ENCODE peak calls at places on chromosomes 7 and 10, in nine cellular contexts. One of them, this sample, is unnamed.

GRCh38 chr10:17454801-17455520 is 566 bp upstream of the ST8SIA6 start:
- DNase-seq in GM23248: no peak
- DNase-seq in hepatocyte: no peak
- DNase-seq in HCT116: peak
- DNase-seq in neural progenitor cell: no peak
- DNase-seq in SK-N-SH: peak
- DNase-seq in OCI-LY7: no peak
- DNase-seq in GM23338: no peak
- DNase-seq in MM.1S: no peak
- DNase-seq in this sample: no peak

GRCh38 chr10:60809157-60809556 is 30.9 kb downstream of the CDK1 start:
- DNase-seq in SK-N-SH: no peak
- DNase-seq in OCI-LY7: no peak
- DNase-seq in HCT116: no peak
- DNase-seq in hepatocyte: peak
- DNase-seq in neural progenitor cell: no peak
- DNase-seq in MM.1S: no peak
- DNase-seq in GM23248: peak
- DNase-seq in GM23338: no peak
- DNase-seq in this sample: peak

GRCh38 chr7:32416846-32417245 is 73.3 kb downstream of the LSM5 start:
- DNase-seq in GM23248: no peak
- DNase-seq in neural progenitor cell: no peak
- DNase-seq in GM23338: no peak
- DNase-seq in SK-N-SH: no peak
- DNase-seq in MM.1S: no peak
- DNase-seq in HCT116: no peak
- DNase-seq in OCI-LY7: no peak
- DNase-seq in hepatocyte: no peak
- DNase-seq in this sample: no peak

GRCh38 chr10:125605167-125605566 is 77.8 kb downstream of the TEX36 start:
- DNase-seq in GM23248: peak
- DNase-seq in neural progenitor cell: no peak
- DNase-seq in GM23338: no peak
- DNase-seq in SK-N-SH: no peak
- DNase-seq in OCI-LY7: no peak
- DNase-seq in MM.1S: no peak
- DNase-seq in HCT116: no peak
- DNase-seq in hepatocyte: peak
- DNase-seq in this sample: no peak

GRCh38 chr7:136942396-136942795 is 73.9 kb downstream of the CHRM2 start:
- DNase-seq in GM23338: no peak
- DNase-seq in SK-N-SH: no peak
- DNase-seq in HCT116: no peak
- DNase-seq in neural progenitor cell: no peak
- DNase-seq in MM.1S: no peak
- DNase-seq in OCI-LY7: no peak
- DNase-seq in hepatocyte: peak
- DNase-seq in GM23248: no peak
- DNase-seq in this sample: no peak

GRCh38 chr7:54629771-54630170 is 87.6 kb downstream of the VSTM2A start:
- DNase-seq in SK-N-SH: no peak
- DNase-seq in hepatocyte: no peak
- DNase-seq in GM23338: peak
- DNase-seq in HCT116: no peak
- DNase-seq in OCI-LY7: no peak
- DNase-seq in GM23248: no peak
- DNase-seq in neural progenitor cell: no peak
- DNase-seq in MM.1S: no peak
- DNase-seq in this sample: no peak

GRCh38 chr7:110397927-110398660 is 692.8 kb upstream of the LRRN3 start:
- DNase-seq in GM23338: peak
- DNase-seq in neural progenitor cell: no peak
- DNase-seq in GM23248: no peak
- DNase-seq in MM.1S: no peak
- DNase-seq in hepatocyte: no peak
- DNase-seq in SK-N-SH: no peak
- DNase-seq in HCT116: no peak
- DNase-seq in OCI-LY7: no peak
- DNase-seq in this sample: no peak

GRCh38 chr10:18142151-18142550 is 1.9 kb downstream of the CACNB2 start:
- DNase-seq in HCT116: no peak
- DNase-seq in neural progenitor cell: no peak
- DNase-seq in GM23248: no peak
- DNase-seq in GM23338: no peak
- DNase-seq in SK-N-SH: no peak
- DNase-seq in OCI-LY7: no peak
- DNase-seq in hepatocyte: no peak
- DNase-seq in MM.1S: no peak
- DNase-seq in this sample: no peak

GRCh38 chr10:31081937-31082635 is 50.4 kb upstream of the ZNF438 start:
- DNase-seq in MM.1S: no peak
- DNase-seq in HCT116: no peak
- DNase-seq in SK-N-SH: no peak
- DNase-seq in neural progenitor cell: peak
- DNase-seq in GM23248: no peak
- DNase-seq in GM23338: no peak
- DNase-seq in OCI-LY7: no peak
- DNase-seq in hepatocyte: no peak
- DNase-seq in this sample: no peak

GRCh38 chr10:31087855-31088254 is 56.2 kb upstream of the ZNF438 start:
- DNase-seq in neural progenitor cell: peak
- DNase-seq in MM.1S: no peak
- DNase-seq in SK-N-SH: no peak
- DNase-seq in hepatocyte: no peak
- DNase-seq in HCT116: no peak
- DNase-seq in GM23338: no peak
- DNase-seq in OCI-LY7: no peak
- DNase-seq in GM23248: no peak
- DNase-seq in this sample: no peak

GRCh38 chr10:31083765-31084184 is 52.1 kb upstream of the ZNF438 start:
- DNase-seq in HCT116: peak
- DNase-seq in SK-N-SH: peak
- DNase-seq in MM.1S: peak
- DNase-seq in neural progenitor cell: peak
- DNase-seq in GM23338: peak
- DNase-seq in hepatocyte: peak
- DNase-seq in GM23248: peak
- DNase-seq in OCI-LY7: peak
- DNase-seq in this sample: peak
- H2AFZ ChIP-seq in HCT116: peak
- H2AFZ ChIP-seq in SK-N-SH: peak
- H2AFZ ChIP-seq in MM.1S: peak
- H2AFZ ChIP-seq in neural progenitor cell: peak
- H2AFZ ChIP-seq in GM23338: no peak
- H2AFZ ChIP-seq in hepatocyte: no peak
- H2AFZ ChIP-seq in GM23248: no peak
- H2AFZ ChIP-seq in OCI-LY7: no peak
- H2AFZ ChIP-seq in this sample: peak

GRCh38 chr10:127332631-127333030 is 136.2 kb upstream of the INSYN2A start:
- DNase-seq in SK-N-SH: no peak
- DNase-seq in neural progenitor cell: no peak
- DNase-seq in hepatocyte: no peak
- DNase-seq in GM23338: no peak
- DNase-seq in GM23248: no peak
- DNase-seq in HCT116: no peak
- DNase-seq in MM.1S: no peak
- DNase-seq in OCI-LY7: no peak
- DNase-seq in this sample: peak
- TF ChIP-seq EZH2phosphoT487 in SK-N-SH: no peak
- TF ChIP-seq EZH2phosphoT487 in neural progenitor cell: no peak
- TF ChIP-seq EZH2phosphoT487 in hepatocyte: no peak
- TF ChIP-seq EZH2phosphoT487 in GM23338: no peak
- TF ChIP-seq EZH2phosphoT487 in GM23248: no peak
- TF ChIP-seq EZH2phosphoT487 in HCT116: no peak
- TF ChIP-seq EZH2phosphoT487 in MM.1S: no peak
- TF ChIP-seq EZH2phosphoT487 in OCI-LY7: no peak
- TF ChIP-seq EZH2phosphoT487 in this sample: no peak

DNA sequence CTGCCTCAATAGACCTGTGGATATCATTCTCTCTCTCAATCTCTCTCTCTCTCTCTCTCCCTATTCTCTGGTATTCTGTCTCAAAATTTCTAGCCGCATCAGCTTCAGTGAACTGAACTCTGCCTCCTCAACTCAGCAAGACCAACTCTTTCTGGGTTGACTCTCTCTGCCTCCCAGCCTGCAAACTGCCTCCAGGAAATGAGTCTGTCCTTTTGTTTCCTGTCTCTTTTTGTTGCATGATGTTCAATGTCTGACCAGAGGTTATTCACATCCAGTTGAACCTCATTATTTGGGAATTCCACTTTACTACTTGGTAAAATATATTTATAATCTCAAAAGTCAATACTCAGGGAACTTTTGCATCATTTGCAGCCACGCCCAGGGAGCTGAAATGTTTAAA is 682.7 kb upstream of the FZD8 start:
- DNase-seq in GM23338: no peak
- DNase-seq in HCT116: no peak
- DNase-seq in MM.1S: no peak
- DNase-seq in GM23248: no peak
- DNase-seq in OCI-LY7: no peak
- DNase-seq in SK-N-SH: no peak
- DNase-seq in neural progenitor cell: no peak
- DNase-seq in hepatocyte: no peak
- DNase-seq in this sample: peak
- H2AFZ ChIP-seq in GM23338: no peak
- H2AFZ ChIP-seq in HCT116: no peak
- H2AFZ ChIP-seq in MM.1S: no peak
- H2AFZ ChIP-seq in GM23248: peak
- H2AFZ ChIP-seq in OCI-LY7: no peak
- H2AFZ ChIP-seq in SK-N-SH: peak
- H2AFZ ChIP-seq in neural progenitor cell: no peak
- H2AFZ ChIP-seq in hepatocyte: no peak
- H2AFZ ChIP-seq in this sample: peak

GRCh38 chr7:36272567-36273269 is 116.9 kb upstream of the ANLN start:
- DNase-seq in HCT116: no peak
- DNase-seq in MM.1S: no peak
- DNase-seq in SK-N-SH: no peak
- DNase-seq in GM23248: no peak
- DNase-seq in neural progenitor cell: no peak
- DNase-seq in GM23338: no peak
- DNase-seq in hepatocyte: peak
- DNase-seq in OCI-LY7: no peak
- DNase-seq in this sample: no peak
- TF ChIP-seq EZH2phosphoT487 in HCT116: no peak
- TF ChIP-seq EZH2phosphoT487 in MM.1S: no peak
- TF ChIP-seq EZH2phosphoT487 in SK-N-SH: no peak
- TF ChIP-seq EZH2phosphoT487 in GM23248: no peak
- TF ChIP-seq EZH2phosphoT487 in neural progenitor cell: no peak
- TF ChIP-seq EZH2phosphoT487 in GM23338: no peak
- TF ChIP-seq EZH2phosphoT487 in hepatocyte: no peak
- TF ChIP-seq EZH2phosphoT487 in OCI-LY7: no peak
- TF ChIP-seq EZH2phosphoT487 in this sample: no peak

DNA sequence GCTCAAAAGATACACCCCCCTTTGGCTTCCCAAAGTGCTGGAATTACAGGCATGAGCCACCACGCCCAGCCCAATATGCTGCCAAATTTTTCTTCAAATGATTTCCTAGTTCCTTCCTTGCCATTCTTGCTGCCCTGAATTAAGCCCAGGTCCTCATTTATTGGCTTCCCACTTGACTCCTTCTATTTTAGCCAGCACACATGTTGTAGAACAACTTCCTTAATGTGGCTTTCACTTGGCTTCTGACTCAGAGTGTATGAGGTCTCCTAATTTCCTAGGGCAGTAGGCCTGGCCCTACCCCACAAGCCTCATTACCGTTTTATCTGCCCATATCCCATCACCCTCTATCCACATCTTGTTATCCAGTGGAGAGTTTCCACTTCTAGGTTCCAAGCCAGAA is 21.8 kb upstream of the HIPK2 start:
- DNase-seq in neural progenitor cell: no peak
- DNase-seq in hepatocyte: no peak
- DNase-seq in GM23248: peak
- DNase-seq in OCI-LY7: no peak
- DNase-seq in HCT116: no peak
- DNase-seq in SK-N-SH: no peak
- DNase-seq in GM23338: no peak
- DNase-seq in MM.1S: no peak
- DNase-seq in this sample: peak
- H2AFZ ChIP-seq in neural progenitor cell: no peak
- H2AFZ ChIP-seq in hepatocyte: no peak
- H2AFZ ChIP-seq in GM23248: no peak
- H2AFZ ChIP-seq in OCI-LY7: no peak
- H2AFZ ChIP-seq in HCT116: no peak
- H2AFZ ChIP-seq in SK-N-SH: no peak
- H2AFZ ChIP-seq in GM23338: no peak
- H2AFZ ChIP-seq in MM.1S: peak
- H2AFZ ChIP-seq in this sample: no peak

GRCh38 chr7:38185395-38185920 is 7.4 kb downstream of the STARD3NL start:
- DNase-seq in SK-N-SH: no peak
- DNase-seq in OCI-LY7: no peak
- DNase-seq in MM.1S: no peak
- DNase-seq in HCT116: no peak
- DNase-seq in GM23248: no peak
- DNase-seq in hepatocyte: no peak
- DNase-seq in GM23338: no peak
- DNase-seq in neural progenitor cell: peak
- DNase-seq in this sample: no peak

GRCh38 chr7:38189256-38189938 is 11.4 kb downstream of the STARD3NL start:
- DNase-seq in HCT116: no peak
- DNase-seq in OCI-LY7: no peak
- DNase-seq in SK-N-SH: no peak
- DNase-seq in neural progenitor cell: no peak
- DNase-seq in GM23248: no peak
- DNase-seq in hepatocyte: no peak
- DNase-seq in MM.1S: no peak
- DNase-seq in GM23338: no peak
- DNase-seq in this sample: peak

GRCh38 chr7:38185938-38186337 is 7.9 kb downstream of the STARD3NL start:
- DNase-seq in SK-N-SH: no peak
- DNase-seq in GM23248: peak
- DNase-seq in GM23338: no peak
- DNase-seq in OCI-LY7: no peak
- DNase-seq in hepatocyte: no peak
- DNase-seq in MM.1S: no peak
- DNase-seq in neural progenitor cell: no peak
- DNase-seq in HCT116: no peak
- DNase-seq in this sample: peak

GRCh38 chr7:38187794-38188472 is 9.9 kb downstream of the STARD3NL start:
- DNase-seq in SK-N-SH: no peak
- DNase-seq in GM23338: no peak
- DNase-seq in neural progenitor cell: peak
- DNase-seq in OCI-LY7: peak
- DNase-seq in hepatocyte: no peak
- DNase-seq in HCT116: no peak
- DNase-seq in GM23248: no peak
- DNase-seq in MM.1S: no peak
- DNase-seq in this sample: no peak

GRCh38 chr7:38186593-38187314 is 8.7 kb downstream of the STARD3NL start:
- DNase-seq in GM23248: peak
- DNase-seq in hepatocyte: no peak
- DNase-seq in GM23338: no peak
- DNase-seq in SK-N-SH: no peak
- DNase-seq in neural progenitor cell: no peak
- DNase-seq in OCI-LY7: no peak
- DNase-seq in MM.1S: no peak
- DNase-seq in HCT116: no peak
- DNase-seq in this sample: no peak
- TF ChIP-seq EZH2phosphoT487 in GM23248: no peak
- TF ChIP-seq EZH2phosphoT487 in hepatocyte: no peak
- TF ChIP-seq EZH2phosphoT487 in GM23338: no peak
- TF ChIP-seq EZH2phosphoT487 in SK-N-SH: no peak
- TF ChIP-seq EZH2phosphoT487 in neural progenitor cell: no peak
- TF ChIP-seq EZH2phosphoT487 in OCI-LY7: no peak
- TF ChIP-seq EZH2phosphoT487 in MM.1S: no peak
- TF ChIP-seq EZH2phosphoT487 in HCT116: no peak
- TF ChIP-seq EZH2phosphoT487 in this sample: no peak

GRCh38 chr7:6008668-6009611 is at the start of the genes AIMP2 and PMS2:
- DNase-seq in GM23338: peak
- DNase-seq in OCI-LY7: peak
- DNase-seq in MM.1S: peak
- DNase-seq in neural progenitor cell: peak
- DNase-seq in SK-N-SH: peak
- DNase-seq in hepatocyte: peak
- DNase-seq in GM23248: peak
- DNase-seq in HCT116: peak
- DNase-seq in this sample: peak
- H2AFZ ChIP-seq in GM23338: no peak
- H2AFZ ChIP-seq in OCI-LY7: peak
- H2AFZ ChIP-seq in MM.1S: peak
- H2AFZ ChIP-seq in neural progenitor cell: peak
- H2AFZ ChIP-seq in SK-N-SH: peak
- H2AFZ ChIP-seq in hepatocyte: peak
- H2AFZ ChIP-seq in GM23248: peak
- H2AFZ ChIP-seq in HCT116: no peak
- H2AFZ ChIP-seq in this sample: peak

This sample was measured in PC-3.